ENCODE peak calls at places on chromosomes 5 and 9, in four cellular contexts. One of them, this sample, is unnamed. For H3K4me1, the result is how much of the 10 kb centered on the place peaks cover.

GRCh38 chr9:133572821-133573361 is 36.3 kb downstream of the FAM163B start:
- DNase-seq in upper lobe of right lung: peak
- DNase-seq in OCI-LY7: no peak
- DNase-seq in mucosa of descending colon: no peak
- DNase-seq in this sample: peak

GRCh38 chr5:93191426-93191825 is 389.6 kb downstream of the NR2F1-AS1 start:
- DNase-seq in upper lobe of right lung: no peak
- DNase-seq in OCI-LY7: no peak
- DNase-seq in mucosa of descending colon: no peak
- DNase-seq in this sample: no peak

GRCh38 chr5:141475625-141476131 is at the start of gene PCDHGC3:
- DNase-seq in upper lobe of right lung: peak
- DNase-seq in OCI-LY7: peak
- DNase-seq in mucosa of descending colon: peak
- DNase-seq in this sample: peak

GRCh38 chr5:140802781-140803271 is 2.0 kb downstream of the PCDHA3 start:
- DNase-seq in upper lobe of right lung: no peak
- DNase-seq in OCI-LY7: no peak
- DNase-seq in mucosa of descending colon: no peak
- DNase-seq in this sample: no peak

GRCh38 chr5:110738503-110738811 is 350 bp upstream of the SLC25A46 start:
- DNase-seq in upper lobe of right lung: no peak
- DNase-seq in OCI-LY7: no peak
- DNase-seq in mucosa of descending colon: no peak
- DNase-seq in this sample: no peak

GRCh38 chr9:104009853-104010252 is 84.3 kb upstream of the SMC2 start:
- DNase-seq in upper lobe of right lung: no peak
- DNase-seq in OCI-LY7: no peak
- DNase-seq in mucosa of descending colon: no peak
- DNase-seq in this sample: no peak

GRCh38 chr5:104498281-104498680 is 935.7 kb upstream of the NUDT12 start:
- DNase-seq in upper lobe of right lung: no peak
- DNase-seq in OCI-LY7: no peak
- DNase-seq in mucosa of descending colon: no peak
- DNase-seq in this sample: no peak

GRCh38 chr9:119004618-119004990 is 364.6 kb downstream of the BRINP1 start:
- DNase-seq in upper lobe of right lung: no peak
- DNase-seq in OCI-LY7: no peak
- DNase-seq in mucosa of descending colon: peak
- DNase-seq in this sample: peak

GRCh38 chr5:75200776-75201175 is 35.9 kb downstream of the ANKRD31 start:
- DNase-seq in upper lobe of right lung: no peak
- DNase-seq in OCI-LY7: no peak
- DNase-seq in mucosa of descending colon: no peak
- DNase-seq in this sample: no peak

GRCh38 chr9:126144617-126145456 is 181.8 kb upstream of the MVB12B start:
- DNase-seq in upper lobe of right lung: peak
- DNase-seq in OCI-LY7: no peak
- DNase-seq in mucosa of descending colon: no peak
- DNase-seq in this sample: no peak

GRCh38 chr5:14925326-14925725 is 53.7 kb upstream of the ANKH start:
- DNase-seq in upper lobe of right lung: no peak
- DNase-seq in OCI-LY7: no peak
- DNase-seq in mucosa of descending colon: no peak
- DNase-seq in this sample: no peak

GRCh38 chr5:90878081-90878480 is 319.5 kb downstream of the ADGRV1 start:
- DNase-seq in upper lobe of right lung: no peak
- DNase-seq in OCI-LY7: no peak
- DNase-seq in mucosa of descending colon: peak
- DNase-seq in this sample: no peak

GRCh38 chr5:125536582-125536981 is 790.1 kb upstream of the ZNF608 start:
- DNase-seq in upper lobe of right lung: no peak
- DNase-seq in OCI-LY7: no peak
- DNase-seq in mucosa of descending colon: no peak
- DNase-seq in this sample: no peak

GRCh38 chr5:158119852-158120708 is 261.1 kb upstream of the CLINT1 start:
- DNase-seq in upper lobe of right lung: no peak
- DNase-seq in OCI-LY7: no peak
- DNase-seq in mucosa of descending colon: no peak
- DNase-seq in this sample: no peak

GRCh38 chr9:69340631-69341030 is 15.6 kb downstream of the ENTREP1 start:
- DNase-seq in upper lobe of right lung: no peak
- DNase-seq in OCI-LY7: no peak
- DNase-seq in mucosa of descending colon: no peak
- DNase-seq in this sample: no peak

GRCh38 chr5:148910686-148911361 is 84.4 kb downstream of the ADRB2 start:
- DNase-seq in upper lobe of right lung: peak
- DNase-seq in OCI-LY7: no peak
- DNase-seq in mucosa of descending colon: peak
- DNase-seq in this sample: no peak

GRCh38 chr9:17472126-17472525 is 106.7 kb upstream of the SH3GL2 start:
- DNase-seq in upper lobe of right lung: no peak
- DNase-seq in OCI-LY7: no peak
- DNase-seq in mucosa of descending colon: no peak
- DNase-seq in this sample: no peak

GRCh38 chr9:116154976-116155699 is 1.5 kb downstream of the PAPPA start:
- DNase-seq in upper lobe of right lung: no peak
- DNase-seq in OCI-LY7: no peak
- DNase-seq in mucosa of descending colon: peak
- DNase-seq in this sample: no peak

GRCh38 chr5:3214396-3214795 is 381.2 kb upstream of the IRX1 start:
- DNase-seq in upper lobe of right lung: no peak
- DNase-seq in OCI-LY7: no peak
- DNase-seq in mucosa of descending colon: no peak
- DNase-seq in this sample: no peak

GRCh38 chr5:113038714-113039113 is 62.1 kb downstream of the DCP2 start:
- DNase-seq in upper lobe of right lung: no peak
- DNase-seq in OCI-LY7: no peak
- DNase-seq in mucosa of descending colon: no peak
- DNase-seq in this sample: no peak

GRCh38 chr5:80479713-80480112 is 8.2 kb upstream of the FAM151B start:
- DNase-seq in upper lobe of right lung: no peak
- DNase-seq in OCI-LY7: no peak
- DNase-seq in mucosa of descending colon: no peak
- DNase-seq in this sample: no peak

GRCh38 chr5:154198611-154199230 is 8.2 kb downstream of the GALNT10 start:
- DNase-seq in upper lobe of right lung: no peak
- DNase-seq in OCI-LY7: no peak
- DNase-seq in mucosa of descending colon: no peak
- DNase-seq in this sample: no peak

GRCh38 chr9:88737876-88738275 is 202.9 kb downstream of the NXNL2 start:
- DNase-seq in upper lobe of right lung: no peak
- DNase-seq in OCI-LY7: no peak
- DNase-seq in mucosa of descending colon: no peak
- DNase-seq in this sample: no peak

GRCh38 chr9:81855538-81855937 is 72.7 kb upstream of the SPATA31D4 start:
- DNase-seq in upper lobe of right lung: no peak
- DNase-seq in OCI-LY7: no peak
- DNase-seq in mucosa of descending colon: no peak
- DNase-seq in this sample: no peak

GRCh38 chr9:8486095-8486494 is 686.5 kb upstream of the DMAC1 start:
- DNase-seq in upper lobe of right lung: no peak
- DNase-seq in OCI-LY7: no peak
- DNase-seq in mucosa of descending colon: peak
- DNase-seq in this sample: peak

GRCh38 chr5:73564644-73565165 is 734 bp downstream of the ANKRA2 start:
- DNase-seq in upper lobe of right lung: no peak
- DNase-seq in OCI-LY7: peak
- DNase-seq in mucosa of descending colon: peak
- DNase-seq in this sample: no peak

GRCh38 chr9:122085260-122085659 is 7.8 kb downstream of the TTLL11 start:
- DNase-seq in upper lobe of right lung: no peak
- DNase-seq in OCI-LY7: no peak
- DNase-seq in mucosa of descending colon: no peak
- DNase-seq in this sample: no peak
- H3K4me1 ChIP-seq in upper lobe of right lung: under half
- H3K4me1 ChIP-seq in OCI-LY7: under half
- H3K4me1 ChIP-seq in mucosa of descending colon: under half
- H3K4me1 ChIP-seq in this sample: half or more

GRCh38 chr9:130128251-130128650 is 44.0 kb upstream of the NCS1 start:
- DNase-seq in upper lobe of right lung: no peak
- DNase-seq in OCI-LY7: peak
- DNase-seq in mucosa of descending colon: peak
- DNase-seq in this sample: no peak
- H3K4me3 ChIP-seq in upper lobe of right lung: no peak
- H3K4me3 ChIP-seq in OCI-LY7: no peak
- H3K4me3 ChIP-seq in mucosa of descending colon: no peak
- H3K4me3 ChIP-seq in this sample: no peak

GRCh38 chr9:91195372-91196012 is 166.2 kb downstream of the AUH start:
- DNase-seq in upper lobe of right lung: no peak
- DNase-seq in OCI-LY7: no peak
- DNase-seq in mucosa of descending colon: no peak
- DNase-seq in this sample: no peak

GRCh38 chr9:91191443-91192378 is 170.0 kb downstream of the AUH start:
- DNase-seq in upper lobe of right lung: no peak
- DNase-seq in OCI-LY7: peak
- DNase-seq in mucosa of descending colon: no peak
- DNase-seq in this sample: no peak

GRCh38 chr9:91192379-91192775 is 169.3 kb downstream of the AUH start:
- DNase-seq in upper lobe of right lung: no peak
- DNase-seq in OCI-LY7: peak
- DNase-seq in mucosa of descending colon: peak
- DNase-seq in this sample: no peak

GRCh38 chr9:91192785-91193657 is 168.7 kb downstream of the AUH start:
- DNase-seq in upper lobe of right lung: peak
- DNase-seq in OCI-LY7: peak
- DNase-seq in mucosa of descending colon: peak
- DNase-seq in this sample: peak

DNA sequence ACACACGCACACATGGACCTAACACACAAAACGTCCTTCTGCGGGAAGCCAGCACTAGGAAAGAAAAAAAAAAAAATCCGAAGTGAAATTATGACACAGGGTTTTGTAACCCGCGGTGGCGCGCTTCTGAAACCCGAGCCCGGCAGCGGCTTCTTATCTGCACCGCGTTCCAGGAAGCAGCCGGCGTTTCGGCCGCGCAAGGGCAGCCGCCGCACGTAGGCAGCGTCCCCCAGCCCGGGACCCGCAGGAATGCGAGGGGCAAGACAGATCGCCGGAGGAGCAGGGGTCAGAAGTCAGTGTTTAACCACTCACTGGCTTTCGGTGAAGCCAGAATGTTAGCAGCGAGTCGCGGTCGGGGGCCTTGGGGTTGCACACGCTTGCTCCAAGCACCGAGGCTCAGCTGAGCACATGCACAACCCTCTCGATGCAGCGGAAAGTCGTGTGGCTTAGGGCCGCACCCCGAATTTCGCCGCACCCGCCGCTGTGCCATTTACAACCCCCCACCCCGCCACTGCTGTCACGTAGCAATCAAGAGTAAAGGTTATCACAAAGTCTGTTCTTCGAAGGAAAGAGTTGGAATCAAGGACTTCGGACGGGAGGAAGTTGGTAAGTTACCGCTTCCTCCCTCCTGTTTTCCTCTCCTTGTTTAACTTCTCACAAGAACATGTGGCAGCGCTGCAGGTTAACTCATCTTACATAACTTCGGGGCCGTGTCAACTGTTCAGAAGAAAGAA is 167.9 kb downstream of the AUH start:
- DNase-seq in upper lobe of right lung: peak
- DNase-seq in OCI-LY7: peak
- DNase-seq in mucosa of descending colon: peak
- DNase-seq in this sample: peak
- H3K4me1 ChIP-seq in upper lobe of right lung: half or more
- H3K4me1 ChIP-seq in OCI-LY7: under half
- H3K4me1 ChIP-seq in mucosa of descending colon: half or more
- H3K4me1 ChIP-seq in this sample: half or more

GRCh38 chr5:88662801-88663360 is 220.1 kb downstream of the MEF2C start:
- DNase-seq in upper lobe of right lung: no peak
- DNase-seq in OCI-LY7: no peak
- DNase-seq in mucosa of descending colon: no peak
- DNase-seq in this sample: no peak

GRCh38 chr5:88660326-88660946 is 222.5 kb downstream of the MEF2C start:
- DNase-seq in upper lobe of right lung: no peak
- DNase-seq in OCI-LY7: peak
- DNase-seq in mucosa of descending colon: no peak
- DNase-seq in this sample: no peak

GRCh38 chr5:88661870-88662207 is 221.1 kb downstream of the MEF2C start:
- DNase-seq in upper lobe of right lung: no peak
- DNase-seq in OCI-LY7: no peak
- DNase-seq in mucosa of descending colon: no peak
- DNase-seq in this sample: no peak

GRCh38 chr5:88659529-88660325 is 223.3 kb downstream of the MEF2C start:
- DNase-seq in upper lobe of right lung: no peak
- DNase-seq in OCI-LY7: peak
- DNase-seq in mucosa of descending colon: no peak
- DNase-seq in this sample: no peak

GRCh38 chr5:88660947-88661869 is 221.8 kb downstream of the MEF2C start:
- DNase-seq in upper lobe of right lung: peak
- DNase-seq in OCI-LY7: peak
- DNase-seq in mucosa of descending colon: peak
- DNase-seq in this sample: no peak
- H3K4me3 ChIP-seq in upper lobe of right lung: peak
- H3K4me3 ChIP-seq in OCI-LY7: peak
- H3K4me3 ChIP-seq in mucosa of descending colon: no peak
- H3K4me3 ChIP-seq in this sample: peak